ENCODE peak calls at places on chromosomes 6 and 20, in four cellular contexts. Q is ovary, T is suprapubic skin, L is K562. O is an unnamed sample. For H3K4me1, the result is how much of the 10 kb centered on the place peaks cover.

GRCh38 chr6:45076217-45076616 is 251.9 kb upstream of the RUNX2 start:
- DNase-seq in Q (no peak), T (no peak), L (no peak), O (no peak)

GRCh38 chr6:22294301-22294700 is 2.5 kb downstream of the PRL start:
- DNase-seq in Q (no peak), T (no peak), L (no peak), O (no peak)

GRCh38 chr6:142802124-142802523 is 142.9 kb downstream of the HIVEP2 start:
- DNase-seq in Q (no peak), T (no peak), L (no peak), O (no peak)

GRCh38 chr20:58760881-58761280 is 68.3 kb downstream of the NPEPL1 start:
- DNase-seq in Q (no peak), T (no peak), L (no peak), O (no peak)

GRCh38 chr6:142223938-142224337 is 76.9 kb downstream of the VTA1 start:
- DNase-seq in Q (no peak), T (no peak), L (no peak), O (no peak)

GRCh38 chr6:93389192-93389591 is 30.2 kb downstream of the EPHA7 start:
- DNase-seq in Q (no peak), T (no peak), L (no peak), O (no peak)

GRCh38 chr6:42929928-42930360 is 664 bp downstream of the CNPY3 start:
- DNase-seq in Q (no peak), T (no peak), L (no peak), O (no peak)

GRCh38 chr6:162200036-162200435 is 527.5 kb downstream of the PRKN start:
- DNase-seq in Q (no peak), T (no peak), L (no peak), O (no peak)

GRCh38 chr6:75283907-75284284 is 696 bp downstream of the TMEM30A start:
- DNase-seq in Q (no peak), T (no peak), L (peak), O (no peak)

GRCh38 chr20:37907677-37908397 is 4.9 kb downstream of the VSTM2L start:
- DNase-seq in Q (no peak), T (no peak), L (no peak), O (no peak)

DNA sequence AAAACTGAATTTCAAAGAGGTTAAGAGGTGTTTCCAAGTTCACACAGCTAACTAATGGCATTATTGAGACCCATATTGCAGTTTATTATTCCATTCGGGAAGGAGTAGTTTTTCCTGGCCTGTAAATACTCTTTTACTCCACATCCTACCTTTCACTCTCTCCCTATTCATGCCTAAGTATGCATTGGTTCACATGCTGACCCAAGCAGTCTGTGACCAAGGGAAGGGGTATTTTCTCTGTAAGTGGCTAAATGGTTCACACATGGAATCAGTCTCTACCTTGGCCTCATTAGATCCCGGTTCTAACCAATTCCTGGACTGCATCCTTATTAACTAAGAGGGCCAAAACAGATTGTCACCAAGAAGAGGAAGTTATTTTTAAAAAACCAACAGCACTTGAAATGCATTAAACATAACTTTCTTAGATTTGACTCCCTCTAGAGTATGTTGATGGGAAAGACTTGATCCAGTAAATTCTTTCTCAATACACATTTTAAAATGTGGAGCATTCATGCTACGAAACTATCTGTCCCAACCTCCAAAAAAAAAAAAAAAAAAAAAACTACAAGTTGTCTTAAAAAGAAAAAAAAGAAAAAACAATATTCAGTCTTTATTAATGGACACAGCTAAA is 17.8 kb upstream of the RSPO3 start:
- DNase-seq in Q (no peak), T (no peak), L (no peak), O (no peak)
- TF ChIP-seq CTCF in Q (no peak), T (no peak), L (no peak), O (peak)

DNA sequence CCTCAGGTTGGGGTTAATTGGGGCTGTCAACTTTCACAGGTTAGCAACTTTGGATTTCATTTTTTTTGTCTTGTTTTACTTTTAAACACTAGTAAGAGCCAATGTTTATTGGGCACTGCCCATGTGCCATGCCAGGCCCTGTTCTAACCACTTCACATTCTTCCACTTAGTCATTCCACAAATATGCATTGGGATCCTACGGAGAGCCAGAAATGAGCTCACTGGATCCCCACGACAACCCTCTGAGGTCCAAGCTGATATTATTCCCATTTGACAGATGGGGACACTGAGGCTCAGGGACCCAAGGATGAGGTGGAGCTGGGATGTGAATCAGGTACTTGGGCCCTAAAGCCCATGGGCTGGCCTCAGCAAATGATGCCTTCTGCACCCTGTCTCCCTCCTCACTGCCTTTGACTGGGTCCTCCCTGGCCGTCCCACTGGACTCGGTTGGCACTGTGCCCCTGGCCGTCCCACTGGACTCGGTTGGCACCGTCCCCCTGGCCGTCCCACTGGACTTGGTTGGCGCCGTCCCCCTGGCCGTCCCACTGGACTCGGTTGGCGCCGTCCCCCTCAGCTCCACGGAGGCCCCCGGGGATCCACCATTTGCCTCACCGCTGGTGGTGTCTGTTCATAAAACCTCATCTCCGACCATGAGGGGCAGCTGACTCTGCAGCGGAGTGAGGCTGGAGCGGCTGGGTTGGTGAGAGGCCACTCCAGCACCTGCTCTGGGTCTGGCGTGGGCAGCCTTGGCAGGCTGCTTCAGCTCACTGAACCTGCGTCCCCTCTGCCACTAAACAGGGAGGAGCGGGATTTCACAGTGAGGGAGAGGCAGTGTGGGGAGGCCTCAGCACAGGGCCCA is 4.8 kb upstream of the PMEPA1 start:
- DNase-seq in Q (no peak), T (no peak), L (no peak), O (no peak)
- H3K4me1 ChIP-seq in Q (under half), T (half or more), L (under half), O (under half)

DNA sequence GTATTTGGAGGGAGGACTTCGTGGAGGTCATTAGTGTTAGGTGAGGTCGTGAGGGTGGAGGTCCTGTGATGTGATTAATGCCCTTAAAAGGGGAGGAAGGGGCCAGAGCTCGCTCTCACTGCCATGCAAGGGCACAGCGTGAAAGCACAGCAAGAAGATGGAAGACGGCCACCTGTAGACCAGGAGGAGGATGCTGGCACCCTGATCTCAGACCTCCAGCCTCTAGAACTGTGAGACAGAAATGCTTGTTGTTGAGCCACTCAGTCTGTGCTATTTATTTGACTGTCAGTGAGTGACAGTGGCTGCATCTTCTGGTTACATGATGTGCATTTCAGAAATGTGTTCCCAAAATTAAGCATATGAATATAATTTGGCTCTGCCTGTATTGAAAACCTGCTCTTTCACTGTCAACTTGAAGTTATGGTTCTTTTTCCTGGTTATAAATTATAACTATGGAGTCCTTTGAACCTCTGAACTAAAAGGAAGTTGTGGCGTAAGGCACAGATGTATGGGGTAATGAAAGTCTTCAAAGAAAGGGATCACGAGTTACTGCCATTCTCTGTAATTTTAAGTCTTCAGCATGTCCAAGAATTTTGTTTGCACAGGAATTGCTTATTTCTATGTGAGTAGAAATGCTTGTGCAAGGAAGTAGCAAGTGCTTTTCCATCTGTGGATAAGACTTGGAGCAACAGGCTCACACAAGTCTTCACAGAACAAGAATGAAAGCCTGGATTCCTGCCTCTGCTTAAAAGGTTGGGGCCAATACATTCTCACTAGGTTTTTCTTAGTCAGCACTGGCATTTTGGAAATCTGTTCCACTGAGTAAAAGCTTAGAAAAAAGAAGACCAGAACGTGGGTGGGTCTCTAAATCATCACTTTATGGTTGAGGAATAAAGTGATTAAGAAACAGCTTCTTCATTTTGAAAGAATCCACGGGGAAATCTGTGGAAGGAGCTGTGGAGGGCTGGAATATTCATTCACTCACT is 10.3 kb downstream of the PPP1R14C start:
- DNase-seq in Q (no peak), T (no peak), L (no peak), O (no peak)
- TF ChIP-seq EP300 in Q (no peak), T (no peak), L (no peak), O (no peak)

DNA sequence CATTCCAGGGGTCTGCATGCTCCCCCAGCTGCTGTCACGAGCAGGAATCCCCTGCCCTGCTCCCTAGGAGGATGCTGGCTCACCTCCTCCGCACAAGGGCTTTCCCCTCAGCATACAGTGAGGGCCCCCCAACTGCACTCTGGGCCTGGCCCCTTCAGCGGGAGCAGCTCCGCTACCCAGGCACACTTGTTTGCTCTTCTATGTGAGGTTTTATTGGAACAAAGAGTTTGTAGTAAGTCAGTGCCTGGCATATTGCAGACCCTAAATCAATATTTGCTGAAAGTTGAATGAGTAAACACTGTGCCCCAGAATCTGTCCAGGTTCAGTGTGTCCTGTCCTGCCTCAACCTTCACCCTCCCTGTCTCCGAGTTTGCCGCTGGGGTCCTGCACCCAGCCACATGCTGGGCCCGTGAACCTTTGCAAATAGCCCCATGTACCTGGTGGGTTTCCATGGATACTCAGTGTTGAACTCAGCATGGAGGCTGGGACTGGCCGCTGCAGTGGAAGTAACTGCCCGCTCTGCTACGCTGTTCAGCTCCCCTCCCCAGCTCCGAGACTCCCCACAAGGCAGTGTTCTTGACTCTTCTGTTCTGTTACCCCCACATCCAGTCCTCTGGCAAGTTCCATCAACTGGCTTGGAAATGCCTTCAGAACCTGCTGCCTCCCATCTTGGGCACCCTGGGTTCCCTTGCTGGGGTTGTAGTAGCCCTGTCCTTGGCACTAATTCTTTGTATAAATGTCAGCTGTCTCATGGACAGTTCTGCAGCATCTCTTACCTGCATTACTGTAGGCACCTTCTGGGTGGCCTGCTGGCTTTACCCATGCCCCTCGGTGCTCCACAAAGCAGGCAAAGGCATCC is 15.7 kb downstream of the SLC22A1 start:
- DNase-seq in Q (no peak), T (no peak), L (no peak), O (no peak)
- TF ChIP-seq CTCF in Q (no peak), T (no peak), L (no peak), O (no peak)

DNA sequence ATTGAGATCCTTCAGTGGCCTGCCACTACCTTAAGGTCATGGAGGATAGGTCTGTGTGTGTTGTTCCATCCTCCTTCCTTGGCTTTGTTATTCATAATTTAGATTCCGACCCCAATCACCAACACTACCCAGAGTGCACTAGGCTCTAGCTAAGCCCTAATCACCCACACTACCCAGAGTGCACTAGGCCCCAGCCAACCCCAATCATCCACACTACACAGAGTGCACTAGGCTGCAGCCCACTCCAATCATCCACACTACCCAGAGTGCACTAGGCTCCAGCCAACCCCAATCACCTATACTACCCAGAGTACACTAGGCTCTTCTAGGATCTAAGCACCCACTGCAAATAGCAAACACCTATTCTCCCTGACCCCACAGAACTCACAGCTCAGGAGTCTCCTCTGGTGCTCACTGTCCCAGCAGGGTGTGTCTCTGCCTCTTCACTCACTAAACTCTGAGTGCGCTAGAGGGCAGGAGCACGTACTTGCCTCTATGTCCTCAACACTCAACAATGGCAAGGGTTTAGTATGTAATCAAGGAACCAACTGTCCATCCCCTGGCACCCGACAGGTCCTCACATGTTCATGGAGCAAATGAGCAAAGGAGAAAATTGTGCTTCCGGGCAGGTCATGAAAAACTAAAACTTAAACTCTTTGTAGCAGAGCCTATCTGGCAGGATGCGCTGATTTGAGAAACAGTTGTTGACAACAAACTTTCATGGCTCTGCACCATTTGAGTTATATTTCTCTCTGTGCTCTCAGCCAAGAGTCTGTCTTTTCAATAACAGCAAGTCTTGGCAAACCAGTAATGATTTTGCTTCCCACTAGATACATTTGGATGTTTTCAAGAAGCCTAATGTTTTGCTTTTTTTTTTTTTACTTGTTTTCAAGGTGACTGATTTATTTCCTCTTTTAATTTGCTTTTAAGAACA is 54.3 kb downstream of the SLC22A23 start:
- DNase-seq in Q (no peak), T (no peak), L (no peak), O (no peak)
- H3K4me1 ChIP-seq in Q (under half), T (half or more), L (under half), O (under half)

DNA sequence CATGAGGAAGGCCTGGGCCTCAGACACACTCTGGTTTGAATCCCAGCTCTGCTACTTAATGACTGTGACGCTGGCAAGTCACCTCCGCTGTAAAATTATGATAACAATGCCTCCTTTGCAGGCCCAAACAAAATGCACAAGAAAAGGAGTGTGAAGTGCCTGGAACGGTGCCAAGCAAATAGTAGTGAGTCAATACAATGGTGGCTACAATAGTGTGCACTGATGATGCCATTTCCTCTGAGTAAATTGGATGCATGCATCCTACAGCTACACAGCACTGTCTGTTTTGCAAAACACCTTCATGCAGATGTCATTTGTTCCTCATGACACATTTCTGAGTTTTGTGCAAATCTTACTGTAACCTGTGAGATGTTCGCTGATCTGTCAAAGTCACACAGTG is 161.6 kb downstream of the FOXC1 start:
- DNase-seq in Q (no peak), T (no peak), L (no peak), O (no peak)
- TF ChIP-seq EP300 in Q (no peak), T (no peak), L (no peak), O (no peak)

GRCh38 chr6:30396833-30397479 is 52.0 kb downstream of the RPP21 start:
- DNase-seq in Q (peak), T (peak), L (peak), O (peak)
- TF ChIP-seq CTCF in Q (no peak), T (peak), L (peak), O (peak)

GRCh38 chr6:11205721-11206120 is 26.7 kb downstream of the NEDD9 start:
- DNase-seq in Q (no peak), T (no peak), L (no peak), O (no peak)
- H3K4me1 ChIP-seq in Q (under half), T (half or more), L (under half), O (half or more)

DNA sequence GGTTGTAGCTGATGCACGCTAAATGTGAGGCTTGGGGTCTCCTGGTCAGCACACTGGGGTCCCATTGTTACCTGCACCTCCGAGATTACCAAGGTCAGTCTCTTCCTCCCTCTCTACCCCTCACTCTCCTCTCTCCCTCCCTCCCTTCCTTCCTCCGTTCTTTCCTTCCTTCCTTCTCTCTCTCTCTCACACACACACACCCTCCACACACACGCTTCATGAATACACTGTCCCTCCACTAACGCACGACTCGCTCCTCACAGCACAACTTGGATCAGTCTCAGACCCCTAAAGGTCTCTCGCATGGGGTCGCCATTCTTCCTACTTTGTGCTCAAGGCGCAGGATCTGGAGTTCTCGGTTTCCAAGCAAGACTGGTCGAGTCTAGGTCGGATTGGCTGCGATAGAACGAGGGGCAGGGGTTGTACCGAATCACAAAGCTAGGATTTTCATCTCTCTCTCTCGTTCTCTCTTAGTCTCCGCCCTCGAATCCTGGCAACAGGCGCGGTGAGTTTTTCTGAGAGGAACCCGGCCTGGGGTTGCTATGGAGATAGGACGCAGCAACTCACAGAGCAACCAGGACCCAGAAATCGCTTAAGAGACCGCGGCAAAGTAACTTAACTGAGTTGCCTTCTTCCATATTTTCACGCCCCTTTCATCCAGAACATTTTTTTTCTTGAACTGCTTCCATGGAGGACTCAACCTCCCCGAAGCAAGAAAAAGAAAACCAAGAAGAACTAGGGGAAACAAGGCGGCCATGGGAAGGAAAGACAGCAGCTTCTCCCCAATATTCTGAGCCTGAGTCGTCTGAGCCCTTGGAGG is at the start of gene RSPH4A:
- DNase-seq in Q (peak), T (peak), L (peak), O (peak)
- TF ChIP-seq EP300 in Q (no peak), T (no peak), L (no peak), O (no peak)

DNA sequence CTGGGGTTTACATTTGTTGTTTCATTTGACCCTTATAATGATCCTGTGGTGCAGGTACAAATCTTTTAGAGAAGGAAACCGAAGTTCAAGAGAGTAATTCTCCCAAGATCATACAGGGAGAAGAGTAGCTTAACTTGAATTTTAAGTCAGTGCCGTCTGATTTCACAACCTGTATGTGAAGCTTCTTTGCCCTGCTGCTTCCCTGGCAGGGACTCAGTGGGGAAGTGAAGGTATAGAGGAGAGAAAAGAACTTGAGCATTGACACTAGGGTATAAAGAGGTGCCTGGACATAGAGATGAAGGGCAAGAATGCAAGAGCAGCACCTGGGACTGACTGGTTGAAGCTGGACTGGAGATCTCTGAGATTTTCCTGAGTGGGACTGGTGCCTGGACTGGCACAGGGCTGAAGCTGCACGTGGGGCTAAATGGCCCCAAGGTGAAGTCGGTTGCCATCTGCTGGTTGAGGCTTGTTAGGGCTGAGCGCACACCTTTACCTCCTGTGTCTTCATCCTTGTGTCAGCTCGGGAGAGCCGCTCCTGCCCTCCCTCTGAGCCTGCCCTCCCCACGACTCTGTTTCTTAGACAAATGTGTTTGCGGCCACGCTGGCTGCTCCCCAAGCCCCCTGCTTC is 41.8 kb downstream of the FARS2 start:
- DNase-seq in Q (no peak), T (no peak), L (no peak), O (no peak)
- TF ChIP-seq CTCF in Q (no peak), T (peak), L (peak), O (no peak)